ENCODE peak calls at places on chromosomes 1 and 21, in nine cellular contexts. O is OCI-M1; F is uterus; L is posterior cingulate gyrus; M is stimulated activated CD8-positive, alpha-beta memory T cell treated with anti-CD3 and anti-CD28 coated beads, Interleukin-15, amount 100 ng/mL, for 1 hour; Z is vagina; J is adipocyte; Q is T-helper 9 cell; G is stimulated activated naive B cell treated with anti-CD40 and anti-IgM and Interleukin-4, amounts not matched to agents 10 μg/mL and 1 μg/mL and 100 μg/mL, for 72 hours. T is an unnamed sample.

GRCh38 chr1:83033682-83034081 is 965.2 kb downstream of the TTLL7 start:
- DNase-seq in O (no peak), F (no peak), L (no peak), M (no peak), Z (no peak), J (peak), Q (no peak), G (no peak), T (no peak)

GRCh38 chr1:116921301-116921885 is 11.7 kb downstream of the PTGFRN start:
- DNase-seq in O (no peak), F (no peak), L (no peak), M (no peak), Z (no peak), J (no peak), Q (no peak), G (no peak), T (no peak)

GRCh38 chr1:3412376-3412775 is 42.1 kb upstream of the ARHGEF16 start:
- DNase-seq in O (no peak), F (no peak), L (no peak), M (no peak), Z (no peak), J (no peak), Q (no peak), G (no peak), T (no peak)

GRCh38 chr1:240455228-240455821 is 156.6 kb downstream of the GREM2 start:
- DNase-seq in O (peak), F (no peak), L (no peak), M (no peak), Z (no peak), J (no peak), Q (peak), G (no peak), T (no peak)

GRCh38 chr21:31220567-31220966 is 123.5 kb downstream of the TIAM1 start:
- DNase-seq in O (no peak), F (no peak), L (peak), M (no peak), Z (no peak), J (peak), Q (no peak), G (no peak), T (no peak)

GRCh38 chr1:162997499-162998285 is 71.5 kb upstream of the RGS4 start:
- DNase-seq in O (no peak), F (no peak), L (no peak), M (no peak), Z (no peak), J (peak), Q (no peak), G (no peak), T (no peak)

GRCh38 chr1:183023146-183023600 is at the start of gene LAMC1:
- DNase-seq in O (peak), F (peak), L (peak), M (no peak), Z (no peak), J (peak), Q (no peak), G (peak), T (peak)

GRCh38 chr1:78591971-78592370 is 28.3 kb upstream of the IFI44L start:
- DNase-seq in O (no peak), F (no peak), L (no peak), M (no peak), Z (no peak), J (no peak), Q (no peak), G (no peak), T (no peak)

GRCh38 chr1:54407201-54407956 is 1.2 kb upstream of the SSBP3 start:
- DNase-seq in O (peak), F (peak), L (no peak), M (peak), Z (no peak), J (peak), Q (peak), G (peak), T (peak)

GRCh38 chr21:25329227-25329626 is 278.1 kb downstream of the MRPL39 start:
- DNase-seq in O (no peak), F (no peak), L (no peak), M (no peak), Z (no peak), J (peak), Q (no peak), G (no peak), T (no peak)

GRCh38 chr1:150150511-150151021 is 850 bp downstream of the PLEKHO1 start:
- DNase-seq in O (no peak), F (peak), L (peak), M (no peak), Z (no peak), J (peak), Q (peak), G (no peak), T (no peak)

GRCh38 chr1:160748877-160749269 is 9.8 kb downstream of the SLAMF7 start:
- DNase-seq in O (peak), F (no peak), L (no peak), M (no peak), Z (no peak), J (no peak), Q (no peak), G (no peak), T (no peak)

GRCh38 chr1:28518745-28519341 is 13.0 kb downstream of the RCC1 start:
- DNase-seq in O (peak), F (no peak), L (no peak), M (no peak), Z (no peak), J (no peak), Q (no peak), G (no peak), T (peak)

GRCh38 chr1:10701145-10701544 is 95.3 kb downstream of the CASZ1 start:
- DNase-seq in O (no peak), F (no peak), L (no peak), M (no peak), Z (no peak), J (no peak), Q (no peak), G (no peak), T (no peak)

GRCh38 chr1:75342799-75343198 is 208.6 kb downstream of the LHX8 start:
- DNase-seq in O (no peak), F (no peak), L (no peak), M (no peak), Z (no peak), J (no peak), Q (no peak), G (no peak), T (no peak)

GRCh38 chr1:109307363-109308021 is 681 bp upstream of the MYBPHL start:
- DNase-seq in O (peak), F (no peak), L (peak), M (no peak), Z (no peak), J (no peak), Q (no peak), G (peak), T (no peak)

GRCh38 chr21:44420416-44421205 is 34.7 kb upstream of the LRRC3 start:
- DNase-seq in O (no peak), F (no peak), L (no peak), M (no peak), Z (no peak), J (no peak), Q (no peak), G (no peak), T (no peak)

GRCh38 chr1:2174348-2175054 is 20.1 kb downstream of the FAAP20 start:
- DNase-seq in O (peak), F (peak), L (peak), M (no peak), Z (no peak), J (peak), Q (no peak), G (no peak), T (peak)

GRCh38 chr1:203402609-203403337 is 51.9 kb upstream of the FMOD start:
- DNase-seq in O (peak), F (no peak), L (no peak), M (no peak), Z (peak), J (peak), Q (no peak), G (no peak), T (no peak)

GRCh38 chr1:205532026-205532891 is 27.8 kb downstream of the CDK18 start:
- DNase-seq in O (no peak), F (no peak), L (no peak), M (no peak), Z (no peak), J (no peak), Q (no peak), G (no peak), T (no peak)

GRCh38 chr1:210330279-210330866 is 1.7 kb downstream of the HHAT start:
- DNase-seq in O (peak), F (no peak), L (no peak), M (no peak), Z (no peak), J (peak), Q (no peak), G (no peak), T (no peak)

GRCh38 chr1:201561195-201561564 is 22.3 kb downstream of the NAV1 start:
- DNase-seq in O (no peak), F (no peak), L (no peak), M (no peak), Z (no peak), J (no peak), Q (no peak), G (no peak), T (no peak)

GRCh38 chr1:3789421-3790300 is 6.6 kb downstream of the LRRC47 start:
- DNase-seq in O (no peak), F (no peak), L (no peak), M (no peak), Z (no peak), J (no peak), Q (no peak), G (no peak), T (no peak)

GRCh38 chr1:45647248-45648021 is 23.6 kb upstream of the CCDC17 start:
- DNase-seq in O (no peak), F (no peak), L (no peak), M (no peak), Z (no peak), J (no peak), Q (no peak), G (no peak), T (no peak)

GRCh38 chr1:106222415-106222814 is 834.1 kb upstream of the PRMT6 start:
- DNase-seq in O (no peak), F (no peak), L (no peak), M (no peak), Z (no peak), J (no peak), Q (no peak), G (no peak), T (no peak)

GRCh38 chr1:82161651-82162238 is 361.0 kb downstream of the ADGRL2 start:
- DNase-seq in O (peak), F (no peak), L (no peak), M (no peak), Z (no peak), J (peak), Q (no peak), G (no peak), T (no peak)

GRCh38 chr1:30791853-30792252 is 34.3 kb upstream of the LAPTM5 start:
- DNase-seq in O (no peak), F (no peak), L (no peak), M (no peak), Z (no peak), J (no peak), Q (no peak), G (no peak), T (no peak)

GRCh38 chr1:186849824-186850223 is 21.1 kb downstream of the PLA2G4A start:
- DNase-seq in O (peak), F (no peak), L (no peak), M (no peak), Z (no peak), J (peak), Q (no peak), G (no peak), T (no peak)

GRCh38 chr1:172993640-172994039 is 57.1 kb downstream of the TNFSF18 start:
- DNase-seq in O (no peak), F (no peak), L (no peak), M (no peak), Z (no peak), J (peak), Q (no peak), G (no peak), T (no peak)

GRCh38 chr1:114470681-114471080 is 40.3 kb downstream of the TRIM33 start:
- DNase-seq in O (no peak), F (no peak), L (no peak), M (no peak), Z (no peak), J (no peak), Q (no peak), G (no peak), T (no peak)

GRCh38 chr1:89167590-89168215 is 8.1 kb downstream of the GBP7 start:
- DNase-seq in O (no peak), F (no peak), L (no peak), M (no peak), Z (no peak), J (peak), Q (no peak), G (no peak), T (no peak)

GRCh38 chr21:15444118-15444960 is 285.4 kb upstream of the USP25 start:
- DNase-seq in O (no peak), F (no peak), L (no peak), M (no peak), Z (no peak), J (no peak), Q (no peak), G (no peak), T (no peak)

GRCh38 chr1:104402178-104402577 is 652.5 kb downstream of the AMY1C start:
- DNase-seq in O (no peak), F (no peak), L (no peak), M (no peak), Z (no peak), J (no peak), Q (no peak), G (no peak), T (no peak)

GRCh38 chr1:157542676-157543075 is 9.6 kb downstream of the FCRL5 start:
- DNase-seq in O (no peak), F (no peak), L (peak), M (no peak), Z (no peak), J (no peak), Q (no peak), G (no peak), T (no peak)

GRCh38 chr1:84164567-84165021 is 20.5 kb downstream of the PRKACB start:
- DNase-seq in O (peak), F (no peak), L (no peak), M (no peak), Z (no peak), J (peak), Q (no peak), G (no peak), T (no peak)

GRCh38 chr1:165073402-165074007 is 283.0 kb downstream of the LMX1A start:
- DNase-seq in O (peak), F (no peak), L (no peak), M (no peak), Z (no peak), J (peak), Q (no peak), G (no peak), T (peak)

GRCh38 chr1:194289569-194290266 is 1103.3 kb upstream of the B3GALT2 start:
- DNase-seq in O (no peak), F (no peak), L (no peak), M (no peak), Z (no peak), J (no peak), Q (peak), G (peak), T (peak)

GRCh38 chr1:178258521-178258920 is 164.6 kb downstream of the RASAL2 start:
- DNase-seq in O (no peak), F (no peak), L (no peak), M (no peak), Z (no peak), J (no peak), Q (no peak), G (no peak), T (no peak)